ENCODE peak calls at places on chromosomes 5 and 9, in seven cellular contexts. M, W, P, H, J, K and I are unnamed samples.

GRCh38 chr9:135079018-135079417 is 8.4 kb upstream of the OLFM1 start:
- DNase-seq in P (no peak), M (no peak), K (peak), J (no peak), H (no peak), W (no peak), I (no peak)

GRCh38 chr9:101566904-101567724 is 27.7 kb downstream of the PPP3R2 start:
- DNase-seq in W (peak), J (peak), P (peak), H (peak), K (no peak), M (no peak), I (peak)

GRCh38 chr9:119795395-119795794 is 426.2 kb upstream of the BRINP1 start:
- DNase-seq in W (no peak), H (no peak), M (no peak), K (no peak), J (no peak), P (no peak), I (no peak)

GRCh38 chr5:172502969-172503368 is 48.6 kb upstream of the SH3PXD2B start:
- DNase-seq in H (no peak), M (no peak), W (no peak), P (peak), J (no peak), K (no peak), I (no peak)

GRCh38 chr5:17444496-17444895 is 53.5 kb upstream of the TAF11L2 start:
- DNase-seq in P (no peak), J (no peak), K (no peak), M (no peak), W (no peak), H (no peak), I (no peak)

GRCh38 chr5:122478741-122479459 is 166.9 kb downstream of the SNCAIP start:
- DNase-seq in H (peak), K (no peak), W (no peak), P (no peak), J (no peak), M (no peak), I (peak)

GRCh38 chr5:169527863-169528262 is 55.7 kb upstream of the SPDL1 start:
- DNase-seq in K (no peak), M (no peak), H (no peak), J (no peak), W (no peak), P (no peak), I (no peak)

GRCh38 chr5:7872517-7873149 is 3.7 kb downstream of the MTRR start:
- DNase-seq in J (no peak), M (no peak), P (no peak), H (peak), K (no peak), W (no peak), I (no peak)

GRCh38 chr5:91332267-91333044 is 50.7 kb downstream of the ARRDC3 start:
- DNase-seq in J (no peak), K (no peak), M (no peak), W (no peak), P (peak), H (peak), I (no peak)

GRCh38 chr5:77168187-77168883 is 42.1 kb upstream of the PDE8B start:
- DNase-seq in P (no peak), J (no peak), K (no peak), M (no peak), W (no peak), H (peak), I (peak)

GRCh38 chr9:91197232-91198181 is 164.2 kb downstream of the AUH start:
- DNase-seq in W (no peak), J (no peak), K (no peak), H (peak), P (peak), M (no peak), I (peak)

GRCh38 chr5:67417839-67418238 is 221.2 kb upstream of the CD180 start:
- DNase-seq in W (no peak), H (no peak), M (no peak), J (no peak), K (no peak), P (no peak), I (peak)

GRCh38 chr9:33014665-33015014 is 10.4 kb upstream of the DNAJA1 start:
- DNase-seq in P (no peak), K (no peak), M (no peak), W (no peak), J (no peak), H (no peak), I (no peak)

GRCh38 chr5:78467744-78468357 is 107.4 kb downstream of the SCAMP1 start:
- DNase-seq in W (no peak), H (peak), P (peak), K (no peak), J (no peak), M (no peak), I (peak)

GRCh38 chr5:168327994-168328393 is 36.5 kb downstream of the WWC1 start:
- DNase-seq in M (no peak), W (no peak), P (peak), K (no peak), H (peak), J (no peak), I (no peak)

GRCh38 chr5:39755986-39756385 is 331.2 kb upstream of the DAB2 start:
- DNase-seq in K (no peak), W (no peak), J (no peak), P (peak), M (no peak), H (peak), I (no peak)

GRCh38 chr9:98726735-98727134 is 18.0 kb upstream of the GABBR2 start:
- DNase-seq in J (no peak), H (no peak), K (no peak), W (no peak), M (no peak), P (peak), I (peak)

GRCh38 chr5:54646285-54647101 is 128.9 kb downstream of the SNX18 start:
- DNase-seq in W (peak), M (peak), P (peak), H (peak), K (no peak), J (no peak), I (peak)

GRCh38 chr5:6907320-6907918 is 194.2 kb downstream of the TENT4A start:
- DNase-seq in P (peak), M (no peak), W (no peak), J (no peak), K (no peak), H (no peak), I (peak)

GRCh38 chr5:126234563-126235195 is 188.5 kb upstream of the GRAMD2B start:
- DNase-seq in M (no peak), P (peak), K (peak), J (peak), H (peak), W (no peak), I (peak)

GRCh38 chr9:134230942-134231325 is 66.6 kb upstream of the RNU6ATAC start:
- DNase-seq in W (no peak), J (no peak), H (no peak), P (no peak), M (no peak), K (no peak), I (no peak)

GRCh38 chr5:32767948-32768427 is 56.9 kb downstream of the NPR3 start:
- DNase-seq in M (no peak), H (peak), K (no peak), P (peak), W (no peak), J (no peak), I (no peak)

GRCh38 chr5:14374100-14374499 is 207.5 kb upstream of the OTULINL start:
- DNase-seq in K (no peak), H (peak), P (peak), M (no peak), W (no peak), J (no peak), I (no peak)

GRCh38 chr5:111364992-111365391 is 140.8 kb downstream of the CAMK4 start:
- DNase-seq in M (no peak), W (no peak), K (no peak), J (no peak), P (peak), H (peak), I (no peak)

GRCh38 chr5:138775034-138775433 is 21.8 kb downstream of the CTNNA1 start:
- DNase-seq in P (no peak), K (no peak), W (no peak), M (no peak), J (no peak), H (peak), I (no peak)

GRCh38 chr9:35705372-35705771 is 15.6 kb upstream of the TPM2 start:
- DNase-seq in J (no peak), H (no peak), K (no peak), W (no peak), M (no peak), P (no peak), I (no peak)